ENCODE peak calls at places on chromosomes 4 and X, in six cellular contexts. P is IMR-90, S is PC-3, N is H9, A is neuronal stem cell, K is A549. U is an unnamed sample. For H3K9me3 and H3K4me1, the result is how much of the 10 kb centered on the place peaks cover.

GRCh38 chr4:98663226-98664006 is 5.0 kb upstream of the TSPAN5 start:
- DNase-seq in A (no peak), K (no peak), P (no peak), S (peak), N (no peak), U (peak)

GRCh38 chr4:78659264-78659663 is 107.7 kb downstream of the ANXA3 start:
- DNase-seq in P (no peak), K (no peak), S (no peak), A (no peak), N (no peak), U (no peak)

GRCh38 chrX:33726281-33727160 is 405.6 kb downstream of the FAM47A start:
- DNase-seq in P (no peak), K (no peak), N (peak), A (no peak), S (no peak), U (no peak)

GRCh38 chr4:86608757-86609375 is 14.8 kb downstream of the PTPN13 start:
- DNase-seq in N (no peak), S (no peak), A (no peak), K (no peak), P (peak), U (no peak)

GRCh38 chr4:6121941-6122340 is 78.4 kb downstream of the JAKMIP1 start:
- DNase-seq in K (no peak), S (no peak), A (no peak), P (no peak), N (no peak), U (no peak)

GRCh38 chr4:116385583-116385982 is 699.8 kb downstream of the TRAM1L1 start:
- DNase-seq in A (no peak), P (no peak), N (no peak), S (no peak), K (no peak), U (no peak)

GRCh38 chrX:70755850-70756249 is 152.7 kb downstream of the TEX11 start:
- DNase-seq in P (no peak), S (no peak), K (no peak), A (no peak), N (peak), U (peak)

GRCh38 chr4:27861802-27862201 is 1001.2 kb downstream of the STIM2 start:
- DNase-seq in S (peak), A (no peak), N (no peak), K (no peak), P (peak), U (no peak)

GRCh38 chr4:11698846-11699590 is 270.3 kb upstream of the HS3ST1 start:
- DNase-seq in P (peak), A (no peak), K (no peak), S (peak), N (no peak), U (no peak)

GRCh38 chr4:14157262-14157661 is 529.7 kb upstream of the BOD1L1 start:
- DNase-seq in P (no peak), K (no peak), A (no peak), S (no peak), N (no peak), U (no peak)

GRCh38 chr4:185728886-185729285 is 83.1 kb downstream of the SORBS2 start:
- DNase-seq in K (no peak), S (no peak), P (no peak), N (no peak), A (no peak), U (no peak)

GRCh38 chrX:39899876-39900787 is 197.6 kb downstream of the BCOR start:
- DNase-seq in N (no peak), P (no peak), K (no peak), S (no peak), A (no peak), U (no peak)

GRCh38 chr4:98573791-98574190 is 84.6 kb downstream of the TSPAN5 start:
- DNase-seq in S (peak), N (no peak), K (no peak), A (no peak), P (no peak), U (no peak)

GRCh38 chr4:128718793-128719192 is 90.7 kb upstream of the JADE1 start:
- DNase-seq in P (peak), A (no peak), N (no peak), K (no peak), S (peak), U (no peak)

GRCh38 chrX:140712413-140713173 is 3.0 kb downstream of the LINC00632 start:
- DNase-seq in P (peak), A (peak), S (peak), K (peak), N (peak), U (no peak)

GRCh38 chr4:133597252-133597651 is 448.2 kb downstream of the PCDH10 start:
- DNase-seq in K (no peak), A (no peak), S (no peak), N (no peak), P (no peak), U (no peak)

GRCh38 chrX:17214962-17215361 is 160.0 kb upstream of the NHS start:
- DNase-seq in A (no peak), P (no peak), K (no peak), N (no peak), S (no peak), U (no peak)

GRCh38 chr4:168769416-168769815 is 240.6 kb downstream of the CBR4 start:
- DNase-seq in P (peak), A (no peak), N (no peak), K (no peak), S (no peak), U (no peak)

GRCh38 chr4:646460-646859 is 21.1 kb downstream of the PDE6B start:
- DNase-seq in P (no peak), S (no peak), K (no peak), A (no peak), N (no peak), U (peak)

GRCh38 chrX:142036111-142036510 is 132.4 kb downstream of the MAGEC1 start:
- DNase-seq in P (peak), S (peak), A (no peak), N (no peak), K (no peak), U (no peak)

GRCh38 chrX:142043196-142043595 is 139.5 kb downstream of the MAGEC1 start:
- DNase-seq in P (no peak), N (no peak), K (no peak), A (no peak), S (no peak), U (no peak)

DNA sequence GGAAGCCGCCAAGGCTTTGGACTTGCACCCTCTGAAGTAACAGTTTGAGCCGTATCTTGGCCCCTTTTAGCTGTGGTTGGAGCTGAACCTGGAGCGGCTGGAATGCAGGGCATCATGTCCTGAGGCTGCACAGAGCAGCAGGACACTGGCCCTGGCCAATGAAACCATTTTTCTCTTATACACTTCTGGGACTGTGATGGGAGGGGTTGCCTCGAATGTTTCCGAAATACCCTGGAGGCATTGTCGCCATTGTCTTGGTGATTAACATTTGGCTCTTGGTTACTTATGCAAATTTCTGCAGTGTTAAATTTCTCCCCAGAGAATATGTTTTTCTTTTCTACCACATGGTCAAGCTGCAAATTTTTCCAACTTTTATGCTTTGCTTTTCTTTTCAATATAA is 137.2 kb downstream of the MAGEC1 start:
- DNase-seq in P (no peak), N (no peak), A (no peak), S (no peak), K (no peak), U (no peak)
- H3K9me3 ChIP-seq in P (under half), N (under half), A (under half), S (under half), K (under half), U (under half)

GRCh38 chr4:55284331-55284730 is 61.7 kb upstream of the SRD5A3 start:
- DNase-seq in N (no peak), A (no peak), S (no peak), K (no peak), P (no peak), U (no peak)
- H3K4me1 ChIP-seq in N (under half), A (under half), S (under half), K (under half), P (under half), U (under half)

GRCh38 chrX:143788265-143788664 is 67.7 kb upstream of the SPANXN2 start:
- DNase-seq in K (no peak), S (peak), A (peak), N (no peak), P (no peak), U (no peak)
- H3K9me3 ChIP-seq in K (under half), S (under half), A (under half), N (under half), P (under half), U (under half)

GRCh38 chr4:183106839-183107238 is 7.8 kb downstream of the WWC2 start:
- DNase-seq in P (peak), K (no peak), A (no peak), S (no peak), N (no peak), U (no peak)
- H3K4me1 ChIP-seq in P (under half), K (under half), A (under half), S (under half), N (under half), U (under half)

GRCh38 chr4:145280541-145280940 is 100.2 kb upstream of the OTUD4 start:
- DNase-seq in S (no peak), A (no peak), K (no peak), P (no peak), N (no peak), U (no peak)

GRCh38 chr4:145281224-145281623 is 100.8 kb upstream of the OTUD4 start:
- DNase-seq in S (no peak), N (no peak), K (no peak), P (no peak), A (no peak), U (no peak)

GRCh38 chr4:145285928-145286327 is 105.5 kb upstream of the OTUD4 start:
- DNase-seq in P (peak), A (no peak), S (peak), K (no peak), N (no peak), U (no peak)

GRCh38 chr4:145281946-145282345 is 101.6 kb upstream of the OTUD4 start:
- DNase-seq in N (no peak), K (no peak), A (no peak), P (no peak), S (no peak), U (no peak)

DNA sequence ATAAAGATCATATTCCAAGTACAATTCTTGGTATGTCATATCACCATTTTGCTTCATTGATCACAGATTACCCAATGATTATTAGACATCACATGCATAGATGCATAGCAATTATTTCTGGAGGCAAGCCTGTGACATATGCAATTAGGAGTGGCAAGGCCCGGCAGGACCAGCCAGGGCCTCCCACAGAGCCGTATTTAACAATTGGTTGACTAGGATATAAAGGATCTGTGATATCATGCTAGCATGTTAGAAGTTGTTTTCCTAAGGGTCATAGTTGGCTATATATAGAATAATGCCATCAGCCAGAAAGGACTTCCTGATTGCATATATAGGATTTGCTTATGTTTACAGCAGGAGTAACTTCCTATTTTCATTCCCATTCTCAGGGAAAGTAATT is 103.5 kb upstream of the OTUD4 start:
- DNase-seq in K (no peak), A (no peak), P (no peak), N (no peak), S (no peak), U (no peak)
- H3K9me3 ChIP-seq in K (under half), A (under half), P (under half), N (under half), S (under half), U (under half)